ENCODE peak calls at places on chromosome 5, in six cellular contexts. E, V, P, N, Q and M are unnamed samples.
A peak's percentile ranks its signal among the peaks of the same experiment; 100 is the strongest.

GRCh38 chr5:172637122-172637580 is 3.9 kb upstream of the NEURL1B start:
- DNase-seq in N (no peak), E (no peak), Q (peak; percentile 38), V (no peak), P (peak; percentile 47), M (no peak)

GRCh38 chr5:24428345-24428744 is 216.4 kb downstream of the CDH10 start:
- DNase-seq in N (no peak), V (no peak), Q (no peak), P (no peak), E (no peak), M (no peak)

GRCh38 chr5:139689631-139690384 is 41.7 kb downstream of the CXXC5 start:
- DNase-seq in V (no peak), P (no peak), N (peak; percentile 23), E (no peak), Q (peak; percentile 64), M (no peak)

GRCh38 chr5:402615-403359 is 40.2 kb upstream of the EXOC3 start:
- DNase-seq in Q (no peak), V (no peak), N (no peak), E (no peak), P (no peak), M (peak; percentile 8)

GRCh38 chr5:919356-920000 is 26.8 kb downstream of the TRIP13 start:
- DNase-seq in P (no peak), V (no peak), Q (no peak), N (no peak), E (no peak), M (no peak)

GRCh38 chr5:128144491-128144890 is 60.9 kb downstream of the SLC12A2 start:
- DNase-seq in V (no peak), N (no peak), P (no peak), E (no peak), Q (no peak), M (no peak)

GRCh38 chr5:159663986-159664385 is 252.3 kb upstream of the ADRA1B start:
- DNase-seq in P (no peak), E (no peak), Q (no peak), N (no peak), V (no peak), M (no peak)

GRCh38 chr5:134053840-134054338 is 49.1 kb upstream of the VDAC1 start:
- DNase-seq in V (no peak), E (no peak), Q (no peak), P (no peak), N (no peak), M (no peak)

GRCh38 chr5:156892223-156892622 is 42.1 kb downstream of the PPP1R2B start:
- DNase-seq in V (no peak), P (no peak), E (no peak), N (no peak), Q (no peak), M (no peak)

GRCh38 chr5:135112008-135112670 is 78.1 kb upstream of the PITX1 start:
- DNase-seq in Q (no peak), P (no peak), N (no peak), E (no peak), V (no peak), M (no peak)

GRCh38 chr5:33370135-33370472 is 70.7 kb upstream of the TARS1 start:
- DNase-seq in V (no peak), Q (no peak), N (no peak), E (no peak), P (peak; percentile 82), M (no peak)

GRCh38 chr5:155883966-155884555 is 442.9 kb upstream of the SGCD start:
- DNase-seq in P (no peak), V (no peak), Q (no peak), N (no peak), E (no peak), M (no peak)

GRCh38 chr5:3592298-3592697 is 3.3 kb upstream of the IRX1 start:
- DNase-seq in Q (no peak), V (no peak), N (no peak), E (no peak), P (no peak), M (no peak)

GRCh38 chr5:132467292-132467984 is 23.1 kb downstream of the IRF1 start:
- DNase-seq in Q (no peak), N (no peak), E (no peak), P (no peak), V (no peak), M (no peak)

GRCh38 chr5:56183507-56183906 is 49.6 kb downstream of the ANKRD55 start:
- DNase-seq in V (no peak), Q (peak; percentile 22), N (no peak), E (no peak), P (peak; percentile 83), M (no peak)

GRCh38 chr5:105544300-105544699 is 1981.7 kb upstream of the NUDT12 start:
- DNase-seq in Q (no peak), P (no peak), V (no peak), N (no peak), E (no peak), M (no peak)

GRCh38 chr5:153891394-153891793 is 147.3 kb downstream of the FAM114A2 start:
- DNase-seq in E (no peak), V (no peak), Q (no peak), N (no peak), P (no peak), M (no peak)

GRCh38 chr5:169805527-169805934 is 168.5 kb downstream of the DOCK2 start:
- DNase-seq in P (no peak), N (no peak), E (no peak), Q (no peak), V (peak; percentile 47), M (no peak)

GRCh38 chr5:57171818-57172465 is 1.9 kb upstream of the GPBP1 start:
- DNase-seq in V (peak; percentile 12), N (peak; percentile 27), Q (peak; percentile 51), P (peak; percentile 63), E (no peak), M (no peak)

GRCh38 chr5:135386886-135387628 is 12.0 kb downstream of the MACROH2A1 start:
- DNase-seq in V (no peak), P (peak; percentile 85), N (peak; percentile 49), Q (peak; percentile 51), E (no peak), M (no peak)

GRCh38 chr5:74471875-74472274 is 168.7 kb downstream of the ENC1 start:
- DNase-seq in Q (no peak), N (no peak), E (no peak), P (no peak), V (no peak), M (no peak)

GRCh38 chr5:96997265-96997859 is 61.5 kb downstream of the LNPEP start:
- DNase-seq in P (peak; percentile 10), Q (no peak), V (no peak), N (peak; percentile 38), E (no peak), M (peak; percentile 21)

GRCh38 chr5:148665431-148665830 is 11.1 kb upstream of the HTR4 start:
- DNase-seq in P (no peak), Q (no peak), E (no peak), V (no peak), N (no peak), M (no peak)